ENCODE peak calls at places on chromosomes 6 and 20, in six cellular contexts. O, N, I, J, F and Q are unnamed samples.

GRCh38 chr20:40868568-40869223 is 159.9 kb upstream of the TOP1 start:
- DNase-seq in F (no peak), J (no peak), N (peak; percentile 30), I (no peak), O (no peak), Q (no peak)

GRCh38 chr6:81997091-81997926 is 244.8 kb upstream of the TENT5A start:
- DNase-seq in F (no peak), J (no peak), I (no peak), N (no peak), O (no peak), Q (no peak)

GRCh38 chr6:70857387-70858077 is 99.3 kb downstream of the B3GAT2 start:
- DNase-seq in I (no peak), F (no peak), N (no peak), J (no peak), O (no peak), Q (no peak)

GRCh38 chr6:77879527-77879926 is 226.7 kb downstream of the MEI4 start:
- DNase-seq in O (no peak), F (no peak), J (no peak), N (no peak), I (no peak), Q (no peak)

GRCh38 chr20:44461142-44461802 is 14.4 kb upstream of the TTPAL start:
- DNase-seq in I (no peak), J (no peak), O (no peak), N (no peak), F (no peak), Q (no peak)

GRCh38 chr6:121504227-121504626 is 68.8 kb downstream of the GJA1 start:
- DNase-seq in O (no peak), F (no peak), N (no peak), I (no peak), J (no peak), Q (no peak)

GRCh38 chr20:58131111-58131510 is 97.3 kb downstream of the ANKRD60 start:
- DNase-seq in J (no peak), N (peak; percentile 21), I (no peak), F (peak; percentile 55), O (no peak), Q (no peak)

GRCh38 chr6:82362144-82362543 is 1.5 kb upstream of the TPBG start:
- DNase-seq in I (no peak), F (no peak), O (no peak), J (no peak), N (no peak), Q (no peak)

GRCh38 chr20:63944078-63944941 is 11.9 kb downstream of the UCKL1 start:
- DNase-seq in J (no peak), I (no peak), O (peak; percentile 21), N (peak; percentile 10), F (no peak), Q (peak; percentile 66)

GRCh38 chr6:20791932-20792331 is 257.7 kb downstream of the CDKAL1 start:
- DNase-seq in N (no peak), I (no peak), J (no peak), O (no peak), F (no peak), Q (no peak)

GRCh38 chr6:5442946-5443345 is 181.6 kb downstream of the FARS2 start:
- DNase-seq in F (no peak), O (no peak), N (no peak), J (no peak), I (no peak), Q (no peak)

GRCh38 chr6:45415315-45415714 is 37.6 kb upstream of the SUPT3H start:
- DNase-seq in F (no peak), O (no peak), J (no peak), I (no peak), N (no peak), Q (no peak)

GRCh38 chr6:157235600-157236039 is 87.7 kb downstream of the TMEM242 start:
- DNase-seq in I (peak; percentile 57), J (no peak), N (peak; percentile 61), F (peak; percentile 81), O (peak; percentile 62), Q (peak; percentile 70)

GRCh38 chr6:87705070-87705691 is 3.1 kb upstream of the AKIRIN2 start:
- DNase-seq in F (no peak), I (no peak), O (no peak), J (no peak), N (no peak), Q (no peak)

GRCh38 chr20:38452880-38453624 is 17.9 kb upstream of the SNHG17 start:
- DNase-seq in F (no peak), J (no peak), I (no peak), O (no peak), N (no peak), Q (no peak)

GRCh38 chr20:48686238-48687096 is 141.3 kb downstream of the PREX1 start:
- DNase-seq in I (no peak), J (no peak), F (no peak), N (peak; percentile 50), O (no peak), Q (no peak)

GRCh38 chr6:90271831-90272230 is 24.8 kb downstream of the BACH2 start:
- DNase-seq in N (no peak), F (no peak), I (no peak), O (no peak), J (no peak), Q (no peak)

GRCh38 chr6:90274481-90275030 is 22.1 kb downstream of the BACH2 start:
- DNase-seq in N (no peak), F (no peak), J (no peak), I (peak; percentile 98), O (no peak), Q (peak; percentile 78)

GRCh38 chr6:90273863-90274262 is 22.8 kb downstream of the BACH2 start:
- DNase-seq in J (no peak), F (no peak), I (no peak), O (no peak), N (no peak), Q (no peak)

GRCh38 chr6:90278129-90278528 is 18.5 kb downstream of the BACH2 start:
- DNase-seq in J (no peak), O (no peak), F (no peak), I (no peak), N (no peak), Q (no peak)

DNA sequence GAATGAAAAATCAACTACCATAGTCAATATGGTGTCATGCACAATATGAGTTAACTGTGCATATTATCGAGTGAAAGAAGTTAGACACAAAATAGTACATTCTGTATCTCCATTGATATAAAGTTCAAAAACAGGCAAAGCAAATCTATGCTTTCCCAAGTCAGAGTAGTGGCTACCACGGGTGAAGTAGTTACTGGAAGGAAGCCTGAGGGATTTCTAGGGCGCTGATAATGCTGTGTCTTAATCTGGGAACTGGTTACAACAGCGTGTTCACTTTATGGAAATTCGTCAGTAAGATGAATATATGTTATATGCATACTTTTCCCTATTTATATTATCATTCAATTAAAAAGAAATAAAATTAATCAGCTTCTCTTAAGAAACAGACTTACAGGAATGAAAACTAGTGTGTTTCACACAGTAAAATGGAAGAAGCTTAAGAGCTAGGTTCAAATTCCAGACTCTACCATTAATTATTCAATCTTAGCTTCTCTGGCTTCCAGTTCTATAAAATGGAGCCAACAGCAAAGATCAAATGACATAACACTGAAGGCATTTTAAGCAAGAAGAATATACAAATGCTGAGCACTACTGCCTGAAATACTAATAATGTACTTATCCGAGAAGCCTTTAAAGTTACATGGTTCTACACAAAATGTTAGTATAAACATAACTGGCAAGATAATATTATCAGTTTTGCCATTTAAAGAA is 19.2 kb downstream of the BACH2 start:
- DNase-seq in F (no peak), O (no peak), I (no peak), J (no peak), N (no peak), Q (no peak)
- TF ChIP-seq CTCF in F (no peak), O (no peak), I (no peak), J (no peak), N (no peak), Q (no peak)

DNA sequence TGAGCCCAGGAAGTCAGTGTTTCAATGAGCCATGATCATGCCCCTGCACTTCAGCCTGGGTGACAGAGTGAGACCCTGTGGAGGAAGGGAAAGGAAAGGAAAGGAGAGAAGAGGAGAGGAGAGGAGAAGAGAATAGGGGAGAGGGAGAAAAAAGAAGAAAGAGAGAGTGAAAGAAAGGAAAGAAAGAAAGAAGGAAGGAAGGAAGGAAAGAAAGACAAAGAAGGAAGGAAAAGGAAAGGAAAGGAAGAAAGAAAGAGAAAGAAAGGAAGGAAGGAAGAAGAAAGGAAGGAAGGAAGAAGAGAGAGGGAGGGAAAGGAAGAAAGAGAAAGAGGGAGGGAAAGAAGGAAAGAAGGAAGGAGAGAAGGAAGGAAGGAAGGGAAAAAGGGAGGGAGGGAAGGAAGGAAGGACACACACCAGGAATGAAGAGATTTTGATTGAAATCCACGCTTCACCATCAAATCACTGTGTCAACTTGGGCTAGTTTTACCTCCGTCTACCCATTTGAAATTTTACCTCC is 14.3 kb downstream of the WFDC8 start:
- DNase-seq in N (no peak), F (no peak), O (no peak), I (no peak), J (no peak), Q (no peak)
- H3K9me3 ChIP-seq in N (no peaks in the 10 kb centered on the region), F (no peaks in the 10 kb centered on the region), O (no peaks in the 10 kb centered on the region), I (no peaks in the 10 kb centered on the region), J (no peaks in the 10 kb centered on the region), Q (no peaks in the 10 kb centered on the region)

GRCh38 chr6:119112856-119113530 is 34.5 kb upstream of the FAM184A start:
- DNase-seq in O (no peak), N (no peak), J (no peak), F (no peak), I (no peak), Q (no peak)

GRCh38 chr6:119121367-119121766 is 42.9 kb upstream of the FAM184A start:
- DNase-seq in F (no peak), N (no peak), O (no peak), I (no peak), J (no peak), Q (no peak)

GRCh38 chr6:119119989-119120388 is 41.5 kb upstream of the FAM184A start:
- DNase-seq in I (no peak), J (no peak), O (no peak), F (no peak), N (no peak), Q (no peak)

GRCh38 chr6:119110601-119111548 is 32.4 kb upstream of the FAM184A start:
- DNase-seq in I (no peak), O (peak; percentile 43), F (no peak), J (peak; percentile 44), N (peak; percentile 16), Q (peak; percentile 76)

DNA sequence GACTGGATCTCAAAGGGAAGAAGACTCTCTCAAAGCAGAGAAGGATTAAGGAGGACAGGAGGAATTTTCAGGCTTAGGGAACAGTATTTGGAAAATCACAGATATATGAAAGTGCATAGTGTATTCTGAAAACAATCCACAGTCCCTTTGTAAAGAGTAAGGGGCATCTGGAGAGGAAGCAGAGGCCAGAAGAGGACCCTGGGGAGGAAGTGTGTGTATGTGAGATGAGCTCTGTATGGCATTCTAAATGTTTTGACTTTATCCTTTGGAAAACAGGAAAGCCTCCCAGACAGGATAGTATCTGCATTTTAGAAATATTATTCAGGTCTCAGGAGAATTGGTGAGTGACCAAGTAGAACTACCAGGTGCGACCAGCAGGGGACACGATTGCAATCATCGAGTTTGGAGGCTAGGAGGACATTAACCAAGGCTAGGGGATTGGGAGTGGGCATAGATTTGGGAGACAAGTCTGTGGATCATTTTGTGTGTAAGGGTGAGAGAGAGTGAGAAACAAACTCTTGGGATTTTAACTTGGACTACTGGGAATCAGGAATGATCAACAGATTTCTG is 38.3 kb upstream of the FAM184A start:
- DNase-seq in N (no peak), I (no peak), J (no peak), O (no peak), F (no peak), Q (no peak)
- TF ChIP-seq CTCF in N (no peak), I (peak; percentile 14), J (peak; percentile 57), O (no peak), F (no peak), Q (no peak)

GRCh38 chr6:160921095-160921494 is 70.5 kb upstream of the MAP3K4 start:
- DNase-seq in J (no peak), O (no peak), F (no peak), I (no peak), N (no peak), Q (no peak)

GRCh38 chr6:160917581-160917980 is 74.0 kb upstream of the MAP3K4 start:
- DNase-seq in F (no peak), O (no peak), N (no peak), J (no peak), I (no peak), Q (no peak)

GRCh38 chr6:160919713-160920112 is 71.9 kb upstream of the MAP3K4 start:
- DNase-seq in J (no peak), F (no peak), I (no peak), O (no peak), N (no peak), Q (peak; percentile 36)
- H3K9me3 ChIP-seq in J (no peaks in the 10 kb centered on the region), F (no peaks in the 10 kb centered on the region), I (no peaks in the 10 kb centered on the region), O (no peaks in the 10 kb centered on the region), N (no peaks in the 10 kb centered on the region), Q (no peaks in the 10 kb centered on the region)